ENCODE peak calls at places on chromosomes 5 and 9, in nine cellular contexts. One of them, this sample, is unnamed.

GRCh38 chr5:61082516-61083280 is 79.6 kb downstream of the SMIM15 start:
- DNase-seq in iPS-NIHi11: no peak
- DNase-seq in activated naive CD4-positive, alpha-beta T cell treated with anti-CD3 and anti-CD28 coated beads for 36 hours: no peak
- DNase-seq in EH: peak; percentile 58
- DNase-seq in cardiac muscle cell: no peak
- DNase-seq in activated T-cell treated with anti-CD3 and anti-CD28 coated beads for 48 hours: no peak
- DNase-seq in NCI-H2171 treated with DMSO at 0.1 percent for 48 hours: no peak
- DNase-seq in GM13976: no peak
- DNase-seq in left ventricle myocardium inferior: no peak
- DNase-seq in this sample: no peak

GRCh38 chr9:89872426-89872912 is 267.7 kb downstream of the GADD45G start:
- DNase-seq in iPS-NIHi11: no peak
- DNase-seq in activated naive CD4-positive, alpha-beta T cell treated with anti-CD3 and anti-CD28 coated beads for 36 hours: no peak
- DNase-seq in EH: no peak
- DNase-seq in cardiac muscle cell: no peak
- DNase-seq in activated T-cell treated with anti-CD3 and anti-CD28 coated beads for 48 hours: no peak
- DNase-seq in NCI-H2171 treated with DMSO at 0.1 percent for 48 hours: no peak
- DNase-seq in GM13976: no peak
- DNase-seq in left ventricle myocardium inferior: no peak
- DNase-seq in this sample: no peak

GRCh38 chr5:18789216-18789615 is 1155.0 kb downstream of the TAF11L14 start:
- DNase-seq in iPS-NIHi11: no peak
- DNase-seq in activated naive CD4-positive, alpha-beta T cell treated with anti-CD3 and anti-CD28 coated beads for 36 hours: no peak
- DNase-seq in EH: no peak
- DNase-seq in cardiac muscle cell: no peak
- DNase-seq in activated T-cell treated with anti-CD3 and anti-CD28 coated beads for 48 hours: no peak
- DNase-seq in NCI-H2171 treated with DMSO at 0.1 percent for 48 hours: no peak
- DNase-seq in GM13976: no peak
- DNase-seq in left ventricle myocardium inferior: no peak
- DNase-seq in this sample: no peak

GRCh38 chr5:148740966-148741742 is 85.3 kb upstream of the ADRB2 start:
- DNase-seq in iPS-NIHi11: peak; percentile 43
- DNase-seq in activated naive CD4-positive, alpha-beta T cell treated with anti-CD3 and anti-CD28 coated beads for 36 hours: no peak
- DNase-seq in EH: peak; percentile 79
- DNase-seq in cardiac muscle cell: peak; percentile 53
- DNase-seq in activated T-cell treated with anti-CD3 and anti-CD28 coated beads for 48 hours: no peak
- DNase-seq in NCI-H2171 treated with DMSO at 0.1 percent for 48 hours: peak; percentile 1
- DNase-seq in GM13976: peak; percentile 34
- DNase-seq in left ventricle myocardium inferior: no peak
- DNase-seq in this sample: no peak

GRCh38 chr5:113063927-113064326 is 87.3 kb downstream of the DCP2 start:
- DNase-seq in iPS-NIHi11: no peak
- DNase-seq in activated naive CD4-positive, alpha-beta T cell treated with anti-CD3 and anti-CD28 coated beads for 36 hours: no peak
- DNase-seq in EH: no peak
- DNase-seq in cardiac muscle cell: no peak
- DNase-seq in activated T-cell treated with anti-CD3 and anti-CD28 coated beads for 48 hours: no peak
- DNase-seq in NCI-H2171 treated with DMSO at 0.1 percent for 48 hours: no peak
- DNase-seq in GM13976: no peak
- DNase-seq in left ventricle myocardium inferior: no peak
- DNase-seq in this sample: no peak

GRCh38 chr9:99039388-99040182 is 65.3 kb upstream of the TGFBR1 start:
- DNase-seq in iPS-NIHi11: no peak
- DNase-seq in activated naive CD4-positive, alpha-beta T cell treated with anti-CD3 and anti-CD28 coated beads for 36 hours: no peak
- DNase-seq in EH: peak; percentile 50
- DNase-seq in cardiac muscle cell: no peak
- DNase-seq in activated T-cell treated with anti-CD3 and anti-CD28 coated beads for 48 hours: no peak
- DNase-seq in NCI-H2171 treated with DMSO at 0.1 percent for 48 hours: no peak
- DNase-seq in GM13976: no peak
- DNase-seq in left ventricle myocardium inferior: no peak
- DNase-seq in this sample: no peak

GRCh38 chr9:135605238-135605781 is 34.0 kb downstream of the GLT6D1 start:
- DNase-seq in iPS-NIHi11: no peak
- DNase-seq in activated naive CD4-positive, alpha-beta T cell treated with anti-CD3 and anti-CD28 coated beads for 36 hours: peak; percentile 2
- DNase-seq in EH: no peak
- DNase-seq in cardiac muscle cell: no peak
- DNase-seq in activated T-cell treated with anti-CD3 and anti-CD28 coated beads for 48 hours: no peak
- DNase-seq in NCI-H2171 treated with DMSO at 0.1 percent for 48 hours: no peak
- DNase-seq in GM13976: no peak
- DNase-seq in left ventricle myocardium inferior: no peak
- DNase-seq in this sample: no peak

GRCh38 chr9:72592501-72593403 is 71.3 kb downstream of the TMC1 start:
- DNase-seq in iPS-NIHi11: peak; percentile 65
- DNase-seq in activated naive CD4-positive, alpha-beta T cell treated with anti-CD3 and anti-CD28 coated beads for 36 hours: peak; percentile 41
- DNase-seq in EH: peak; percentile 73
- DNase-seq in cardiac muscle cell: peak; percentile 65
- DNase-seq in activated T-cell treated with anti-CD3 and anti-CD28 coated beads for 48 hours: no peak
- DNase-seq in NCI-H2171 treated with DMSO at 0.1 percent for 48 hours: peak; percentile 76
- DNase-seq in GM13976: peak; percentile 50
- DNase-seq in left ventricle myocardium inferior: no peak
- DNase-seq in this sample: peak; percentile 13

GRCh38 chr5:161851691-161852299 is 3.9 kb downstream of the GABRA1 start:
- DNase-seq in iPS-NIHi11: no peak
- DNase-seq in activated naive CD4-positive, alpha-beta T cell treated with anti-CD3 and anti-CD28 coated beads for 36 hours: no peak
- DNase-seq in EH: no peak
- DNase-seq in cardiac muscle cell: no peak
- DNase-seq in activated T-cell treated with anti-CD3 and anti-CD28 coated beads for 48 hours: no peak
- DNase-seq in NCI-H2171 treated with DMSO at 0.1 percent for 48 hours: peak; percentile 4
- DNase-seq in GM13976: no peak
- DNase-seq in left ventricle myocardium inferior: no peak
- DNase-seq in this sample: no peak

GRCh38 chr9:2158111-2158610 is 143.0 kb downstream of the SMARCA2 start:
- DNase-seq in iPS-NIHi11: peak; percentile 48
- DNase-seq in activated naive CD4-positive, alpha-beta T cell treated with anti-CD3 and anti-CD28 coated beads for 36 hours: peak; percentile 66
- DNase-seq in EH: peak; percentile 64
- DNase-seq in cardiac muscle cell: peak; percentile 6
- DNase-seq in activated T-cell treated with anti-CD3 and anti-CD28 coated beads for 48 hours: no peak
- DNase-seq in NCI-H2171 treated with DMSO at 0.1 percent for 48 hours: peak; percentile 92
- DNase-seq in GM13976: peak; percentile 28
- DNase-seq in left ventricle myocardium inferior: peak; percentile 38
- DNase-seq in this sample: no peak

GRCh38 chr5:32058101-32058500 is 116.0 kb downstream of the GOLPH3 start:
- DNase-seq in iPS-NIHi11: no peak
- DNase-seq in activated naive CD4-positive, alpha-beta T cell treated with anti-CD3 and anti-CD28 coated beads for 36 hours: no peak
- DNase-seq in EH: no peak
- DNase-seq in cardiac muscle cell: no peak
- DNase-seq in activated T-cell treated with anti-CD3 and anti-CD28 coated beads for 48 hours: no peak
- DNase-seq in NCI-H2171 treated with DMSO at 0.1 percent for 48 hours: no peak
- DNase-seq in GM13976: no peak
- DNase-seq in left ventricle myocardium inferior: no peak
- DNase-seq in this sample: no peak

GRCh38 chr9:69696802-69697201 is 24.6 kb upstream of the APBA1 start:
- DNase-seq in iPS-NIHi11: no peak
- DNase-seq in activated naive CD4-positive, alpha-beta T cell treated with anti-CD3 and anti-CD28 coated beads for 36 hours: no peak
- DNase-seq in EH: no peak
- DNase-seq in cardiac muscle cell: no peak
- DNase-seq in activated T-cell treated with anti-CD3 and anti-CD28 coated beads for 48 hours: no peak
- DNase-seq in NCI-H2171 treated with DMSO at 0.1 percent for 48 hours: peak; percentile 13
- DNase-seq in GM13976: no peak
- DNase-seq in left ventricle myocardium inferior: no peak
- DNase-seq in this sample: no peak

GRCh38 chr9:90801507-90802289 is at the start of gene SYK:
- DNase-seq in iPS-NIHi11: peak; percentile 63
- DNase-seq in activated naive CD4-positive, alpha-beta T cell treated with anti-CD3 and anti-CD28 coated beads for 36 hours: no peak
- DNase-seq in EH: no peak
- DNase-seq in cardiac muscle cell: peak; percentile 34
- DNase-seq in activated T-cell treated with anti-CD3 and anti-CD28 coated beads for 48 hours: no peak
- DNase-seq in NCI-H2171 treated with DMSO at 0.1 percent for 48 hours: peak; percentile 61
- DNase-seq in GM13976: peak; percentile 50
- DNase-seq in left ventricle myocardium inferior: peak; percentile 60
- DNase-seq in this sample: no peak

GRCh38 chr5:171521219-171521633 is 101.8 kb downstream of the FGF18 start:
- DNase-seq in iPS-NIHi11: peak; percentile 52
- DNase-seq in activated naive CD4-positive, alpha-beta T cell treated with anti-CD3 and anti-CD28 coated beads for 36 hours: no peak
- DNase-seq in EH: peak; percentile 96
- DNase-seq in cardiac muscle cell: no peak
- DNase-seq in activated T-cell treated with anti-CD3 and anti-CD28 coated beads for 48 hours: no peak
- DNase-seq in NCI-H2171 treated with DMSO at 0.1 percent for 48 hours: no peak
- DNase-seq in GM13976: no peak
- DNase-seq in left ventricle myocardium inferior: no peak
- DNase-seq in this sample: no peak

GRCh38 chr9:93119953-93120845 is 13.9 kb downstream of the NINJ1 start:
- DNase-seq in iPS-NIHi11: peak; percentile 82
- DNase-seq in activated naive CD4-positive, alpha-beta T cell treated with anti-CD3 and anti-CD28 coated beads for 36 hours: peak; percentile 72
- DNase-seq in EH: peak; percentile 95
- DNase-seq in cardiac muscle cell: no peak
- DNase-seq in activated T-cell treated with anti-CD3 and anti-CD28 coated beads for 48 hours: peak; percentile 38
- DNase-seq in NCI-H2171 treated with DMSO at 0.1 percent for 48 hours: no peak
- DNase-seq in GM13976: peak; percentile 88
- DNase-seq in left ventricle myocardium inferior: peak; percentile 93
- DNase-seq in this sample: peak; percentile 22

GRCh38 chr5:77409870-77410621 is 82.1 kb downstream of the WDR41 start:
- DNase-seq in iPS-NIHi11: no peak
- DNase-seq in activated naive CD4-positive, alpha-beta T cell treated with anti-CD3 and anti-CD28 coated beads for 36 hours: no peak
- DNase-seq in EH: no peak
- DNase-seq in cardiac muscle cell: no peak
- DNase-seq in activated T-cell treated with anti-CD3 and anti-CD28 coated beads for 48 hours: no peak
- DNase-seq in NCI-H2171 treated with DMSO at 0.1 percent for 48 hours: no peak
- DNase-seq in GM13976: no peak
- DNase-seq in left ventricle myocardium inferior: no peak
- DNase-seq in this sample: no peak

GRCh38 chr9:119436261-119436660 is 67.0 kb upstream of the BRINP1 start:
- DNase-seq in iPS-NIHi11: no peak
- DNase-seq in activated naive CD4-positive, alpha-beta T cell treated with anti-CD3 and anti-CD28 coated beads for 36 hours: no peak
- DNase-seq in EH: no peak
- DNase-seq in cardiac muscle cell: no peak
- DNase-seq in activated T-cell treated with anti-CD3 and anti-CD28 coated beads for 48 hours: no peak
- DNase-seq in NCI-H2171 treated with DMSO at 0.1 percent for 48 hours: no peak
- DNase-seq in GM13976: no peak
- DNase-seq in left ventricle myocardium inferior: no peak
- DNase-seq in this sample: no peak

GRCh38 chr9:86983260-86984255 is 36.3 kb upstream of the GAS1 start:
- DNase-seq in iPS-NIHi11: no peak
- DNase-seq in activated naive CD4-positive, alpha-beta T cell treated with anti-CD3 and anti-CD28 coated beads for 36 hours: no peak
- DNase-seq in EH: peak; percentile 82
- DNase-seq in cardiac muscle cell: no peak
- DNase-seq in activated T-cell treated with anti-CD3 and anti-CD28 coated beads for 48 hours: no peak
- DNase-seq in NCI-H2171 treated with DMSO at 0.1 percent for 48 hours: peak; percentile 65
- DNase-seq in GM13976: no peak
- DNase-seq in left ventricle myocardium inferior: peak; percentile 17
- DNase-seq in this sample: no peak

GRCh38 chr5:68533571-68534051 is 318.1 kb downstream of the PIK3R1 start:
- DNase-seq in iPS-NIHi11: no peak
- DNase-seq in activated naive CD4-positive, alpha-beta T cell treated with anti-CD3 and anti-CD28 coated beads for 36 hours: no peak
- DNase-seq in EH: no peak
- DNase-seq in cardiac muscle cell: no peak
- DNase-seq in activated T-cell treated with anti-CD3 and anti-CD28 coated beads for 48 hours: no peak
- DNase-seq in NCI-H2171 treated with DMSO at 0.1 percent for 48 hours: peak; percentile 81
- DNase-seq in GM13976: no peak
- DNase-seq in left ventricle myocardium inferior: no peak
- DNase-seq in this sample: no peak